ENCODE peak calls at places on chromosomes 11 and 22, in seven cellular contexts. V is endodermal cell, Q is BJ, J is AG04450, I is astrocyte of the spinal cord, X is psoas muscle, W is cardiac fibroblast. P is an unnamed sample.

GRCh38 chr11:111819161-111820058 is 52.0 kb downstream of the ALG9 start:
- DNase-seq in V (no peak), W (peak), X (peak), I (peak), Q (peak), J (peak), P (no peak)

GRCh38 chr22:46072030-46072881 is 78.1 kb upstream of the PPARA start:
- DNase-seq in V (peak), X (peak), Q (no peak), W (peak), I (peak), J (no peak), P (no peak)

GRCh38 chr11:665062-665706 is 28.1 kb downstream of the DRD4 start:
- DNase-seq in Q (peak), I (no peak), W (no peak), V (no peak), J (no peak), X (no peak), P (no peak)

GRCh38 chr11:1326435-1327063 is 17.1 kb upstream of the TOLLIP start:
- DNase-seq in V (no peak), J (peak), W (peak), X (no peak), Q (no peak), I (no peak), P (no peak)

GRCh38 chr22:30763815-30764686 is 69.4 kb downstream of the OSBP2 start:
- DNase-seq in J (peak), I (peak), V (peak), X (no peak), W (peak), Q (peak), P (peak)

GRCh38 chr22:32722441-32722840 is 79.1 kb upstream of the TIMP3 start:
- DNase-seq in I (no peak), W (no peak), V (no peak), J (no peak), X (no peak), Q (no peak), P (no peak)

GRCh38 chr11:95556342-95557151 is 233.0 kb downstream of the FAM76B start:
- DNase-seq in W (peak), J (peak), V (peak), X (no peak), Q (peak), I (peak), P (no peak)

GRCh38 chr11:1563697-1564534 is 8.2 kb downstream of the DUSP8 start:
- DNase-seq in W (no peak), Q (no peak), V (no peak), X (peak), I (no peak), J (no peak), P (no peak)

GRCh38 chr11:205221-206001 is 1.8 kb downstream of the BET1L start:
- DNase-seq in V (peak), W (no peak), I (no peak), X (no peak), Q (no peak), J (no peak), P (no peak)

DNA sequence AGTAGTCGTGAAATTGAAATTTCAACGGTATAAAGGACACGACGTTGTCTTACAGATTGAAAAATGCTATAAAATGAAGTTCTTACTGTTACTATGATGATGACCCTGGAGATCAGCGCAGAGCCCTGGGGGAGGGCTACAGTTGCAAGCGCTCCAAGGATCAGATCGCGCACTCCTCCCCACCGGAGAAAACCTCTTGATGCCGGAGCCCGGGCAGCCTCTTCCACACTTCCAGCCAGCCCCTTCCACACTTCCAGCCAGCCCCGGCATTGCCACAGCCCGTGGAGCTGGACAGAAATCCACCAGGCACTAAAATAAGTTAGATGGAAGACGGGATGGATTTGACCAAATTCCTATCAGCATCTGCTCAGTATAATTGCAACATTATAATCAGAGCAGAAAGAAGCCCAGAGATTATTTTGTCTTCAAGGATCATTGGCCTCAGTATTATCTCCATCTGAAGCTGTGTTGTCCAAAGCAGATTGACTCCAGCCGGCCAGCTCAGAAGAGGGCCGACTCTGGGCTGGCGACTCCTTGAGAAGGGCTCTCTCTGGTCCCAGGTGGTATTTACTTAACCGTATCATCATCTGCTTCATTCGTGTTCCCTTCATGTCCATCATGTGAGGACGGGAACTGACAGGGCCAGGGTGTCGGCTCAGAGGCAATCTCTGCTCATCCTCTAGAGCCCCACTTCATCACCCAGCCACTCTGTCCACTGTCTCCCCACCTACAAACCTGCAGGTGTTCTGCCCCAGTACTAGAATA is 777 bp upstream of the MICAL3 start:
- DNase-seq in Q (no peak), I (no peak), X (no peak), V (no peak), J (no peak), W (no peak), P (no peak)
- H3K4me3 ChIP-seq in Q (peak), I (no peak), X (peak), V (peak), J (peak), W (peak), P (peak)

DNA sequence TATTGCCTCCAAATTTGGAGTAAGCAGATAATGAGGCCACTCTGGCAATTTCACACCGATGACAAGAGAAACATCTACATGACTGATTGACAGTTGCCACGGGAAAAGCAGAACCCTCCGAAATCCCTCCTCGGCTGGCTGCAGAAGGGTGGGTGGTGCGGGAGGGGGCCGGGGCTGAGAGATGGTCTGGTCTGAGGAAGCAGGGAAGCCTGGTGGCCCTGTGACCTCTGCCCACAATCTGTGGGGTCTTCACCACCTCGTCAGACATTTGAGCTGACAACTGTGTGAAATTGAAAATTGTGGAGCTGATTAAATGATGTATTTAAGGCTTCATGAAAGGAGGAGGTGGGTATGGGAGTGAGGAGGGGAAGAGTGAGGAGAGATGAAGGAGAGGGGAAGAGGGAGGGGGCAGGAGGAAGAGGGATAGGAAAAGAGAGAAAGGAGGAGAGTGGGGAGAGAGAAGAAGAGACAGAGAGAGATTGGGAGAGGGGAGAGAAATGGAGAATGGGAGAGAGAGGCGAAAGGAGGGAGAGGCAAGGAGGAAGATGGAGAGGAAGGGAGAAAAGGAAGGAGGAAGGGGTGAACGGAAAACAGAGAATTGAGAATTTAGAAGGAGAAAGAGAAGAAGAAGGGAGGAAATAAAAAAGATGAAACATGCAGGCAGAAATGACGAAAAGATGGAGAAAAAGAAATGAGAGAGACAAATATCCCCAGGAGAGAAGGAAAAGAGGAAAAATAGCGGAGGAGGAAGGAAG is 503.0 kb downstream of the MN1 start:
- DNase-seq in Q (no peak), V (no peak), X (no peak), I (no peak), J (no peak), W (no peak), P (no peak)
- TF ChIP-seq CTCF in Q (no peak), V (no peak), X (no peak), I (no peak), J (no peak), W (no peak), P (no peak)

GRCh38 chr11:12902784-12903491 is 106.2 kb upstream of the RASSF10 start:
- DNase-seq in Q (no peak), J (no peak), I (no peak), X (no peak), W (no peak), V (no peak), P (no peak)
- H3K4me3 ChIP-seq in Q (no peak), J (no peak), I (no peak), X (no peak), W (no peak), V (no peak), P (no peak)

GRCh38 chr11:70384486-70385152 is 13.7 kb upstream of the CTTN start:
- DNase-seq in V (no peak), I (no peak), J (no peak), Q (no peak), X (no peak), W (no peak), P (no peak)

GRCh38 chr11:70383664-70384395 is 14.5 kb upstream of the CTTN start:
- DNase-seq in Q (no peak), V (no peak), I (no peak), W (no peak), J (no peak), X (no peak), P (no peak)

GRCh38 chr11:70378506-70379134 is 19.7 kb upstream of the CTTN start:
- DNase-seq in Q (no peak), X (no peak), I (no peak), J (no peak), V (no peak), W (no peak), P (no peak)

GRCh38 chr11:70381350-70381749 is 17.0 kb upstream of the CTTN start:
- DNase-seq in I (no peak), X (no peak), V (no peak), J (no peak), Q (no peak), W (no peak), P (no peak)

GRCh38 chr11:70381872-70382842 is 16.2 kb upstream of the CTTN start:
- DNase-seq in J (peak), I (peak), X (no peak), Q (peak), W (peak), V (peak), P (peak)
- TF ChIP-seq CTCF in J (peak), I (peak), X (no peak), Q (peak), W (peak), V (peak), P (peak)

DNA sequence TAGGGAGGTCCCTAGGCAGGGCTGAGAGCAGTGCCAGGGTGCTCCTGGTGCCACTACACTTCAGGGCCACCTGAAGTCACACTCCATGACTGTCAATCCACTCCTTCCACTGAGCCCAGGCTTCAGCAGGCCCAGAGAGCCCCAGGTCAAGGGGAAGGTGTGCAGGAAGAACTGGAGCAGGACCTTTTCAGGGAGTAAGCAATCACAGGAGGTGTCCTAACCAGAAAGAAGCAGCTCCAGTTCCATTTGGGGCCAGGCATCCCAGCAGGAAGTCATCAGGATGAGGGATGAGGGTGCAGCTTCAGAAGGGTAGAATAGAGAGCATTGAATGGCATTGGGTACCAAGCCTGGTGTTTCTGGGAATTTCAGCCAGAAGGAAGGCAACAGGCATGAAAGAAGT is 556.5 kb downstream of the INSC start:
- DNase-seq in V (peak), X (no peak), I (no peak), J (no peak), W (no peak), Q (no peak), P (no peak)
- H3K4me3 ChIP-seq in V (no peak), X (no peak), I (no peak), J (no peak), W (no peak), Q (no peak), P (no peak)

P was measured in retinal pigment epithelial cell.